ENCODE peak calls at places on chromosomes 5 and 9, in nine cellular contexts. I is GM23338, B is HCT116, S is MM.1S, C is PC-3, E is hepatocyte, N is SK-N-SH, K is neural progenitor cell, M is OCI-LY7. L is an unnamed sample.

GRCh38 chr9:121178676-121179372 is 22.8 kb downstream of the RAB14 start:
- DNase-seq in C (no peak), M (no peak), E (peak), N (no peak), I (no peak), B (no peak), S (no peak), K (no peak), L (no peak)

GRCh38 chr5:165497707-165498106 is 1992.3 kb downstream of the MAT2B start:
- DNase-seq in B (no peak), C (peak), K (peak), S (peak), N (peak), I (peak), E (peak), M (no peak), L (peak)

GRCh38 chr5:119816055-119816454 is 186.7 kb downstream of the FAM170A start:
- DNase-seq in K (no peak), N (no peak), B (no peak), M (no peak), C (no peak), E (no peak), I (no peak), S (no peak), L (no peak)

GRCh38 chr5:143374496-143375217 is 28.8 kb downstream of the NR3C1 start:
- DNase-seq in M (no peak), B (no peak), I (no peak), C (peak), S (no peak), K (no peak), E (no peak), N (no peak), L (peak)

GRCh38 chr5:154494036-154494435 is 16.0 kb upstream of the HAND1 start:
- DNase-seq in I (no peak), M (no peak), B (no peak), C (no peak), E (no peak), S (no peak), N (no peak), K (no peak), L (no peak)

GRCh38 chr9:136899196-136899595 is 12.9 kb downstream of the TRAF2 start:
- DNase-seq in B (no peak), E (no peak), M (no peak), C (no peak), S (peak), I (no peak), N (no peak), K (no peak), L (no peak)

GRCh38 chr9:132647806-132648205 is 22.0 kb downstream of the DDX31 start:
- DNase-seq in B (no peak), I (no peak), S (no peak), N (no peak), E (no peak), C (peak), K (no peak), M (no peak), L (no peak)

GRCh38 chr5:174729075-174729680 is 4.8 kb downstream of the MSX2 start:
- DNase-seq in S (no peak), E (no peak), B (no peak), N (no peak), C (no peak), I (peak), K (peak), M (no peak), L (no peak)

GRCh38 chr9:120757268-120757900 is 35.8 kb downstream of the FBXW2 start:
- DNase-seq in K (no peak), S (no peak), E (no peak), M (peak), C (no peak), I (no peak), N (no peak), B (no peak), L (no peak)

GRCh38 chr9:136187683-136188586 is 17.0 kb downstream of the LHX3 start:
- DNase-seq in I (peak), N (no peak), C (no peak), M (no peak), S (no peak), E (no peak), K (peak), B (no peak), L (no peak)

GRCh38 chr9:36151306-36152210 is 15.0 kb downstream of the GLIPR2 start:
- DNase-seq in B (no peak), S (peak), K (no peak), N (no peak), E (no peak), C (peak), M (peak), I (no peak), L (peak)

GRCh38 chr5:57383093-57383861 is 99.3 kb downstream of the ACTBL2 start:
- DNase-seq in N (peak), K (no peak), E (peak), B (peak), S (no peak), C (peak), M (peak), I (peak), L (peak)

GRCh38 chr9:115014438-115014837 is 84.0 kb upstream of the TNFSF8 start:
- DNase-seq in C (no peak), S (no peak), M (no peak), K (no peak), B (no peak), N (no peak), I (no peak), E (no peak), L (no peak)

GRCh38 chr5:89972901-89973300 is 436.7 kb downstream of the CETN3 start:
- DNase-seq in B (no peak), S (no peak), K (no peak), N (no peak), C (no peak), I (no peak), E (no peak), M (no peak), L (peak)

GRCh38 chr5:14723648-14724231 is 59.2 kb downstream of the OTULIN start:
- DNase-seq in M (no peak), C (no peak), N (no peak), S (no peak), E (no peak), I (no peak), B (no peak), K (no peak), L (peak)

GRCh38 chr9:127200106-127200862 is 64.3 kb upstream of the GARNL3 start:
- DNase-seq in C (no peak), S (no peak), E (no peak), K (no peak), I (no peak), B (no peak), N (no peak), M (no peak), L (no peak)

GRCh38 chr5:138949988-138950387 is 74.9 kb upstream of the LRRTM2 start:
- DNase-seq in C (no peak), B (no peak), E (no peak), S (no peak), N (peak), M (no peak), I (no peak), K (no peak), L (no peak)

GRCh38 chr9:5764130-5764868 is 68.6 kb downstream of the ERMP1 start:
- DNase-seq in S (peak), K (no peak), I (no peak), M (peak), N (no peak), B (no peak), C (no peak), E (no peak), L (no peak)

GRCh38 chr9:83401328-83401895 is 136.8 kb downstream of the FRMD3 start:
- DNase-seq in S (no peak), I (peak), B (no peak), E (no peak), M (no peak), C (no peak), K (peak), N (no peak), L (peak)

GRCh38 chr5:113378486-113378885 is 56.3 kb downstream of the TSSK1B start:
- DNase-seq in M (no peak), K (no peak), I (peak), B (no peak), C (no peak), N (no peak), S (no peak), E (no peak), L (no peak)

GRCh38 chr5:65570598-65571226 is 7.6 kb downstream of the PPWD1 start:
- DNase-seq in I (no peak), M (no peak), E (no peak), S (no peak), K (no peak), C (no peak), N (no peak), B (no peak), L (no peak)

GRCh38 chr9:85743290-85744128 is 1.8 kb upstream of the AGTPBP1 start:
- DNase-seq in S (no peak), C (peak), E (peak), I (peak), K (peak), M (no peak), N (no peak), B (peak), L (peak)

GRCh38 chr9:127973169-127974001 is 7.4 kb downstream of the EEIG1 start:
- DNase-seq in I (no peak), E (no peak), B (no peak), C (no peak), K (no peak), N (peak), M (no peak), S (no peak), L (no peak)

GRCh38 chr5:168793844-168794837 is 215.0 kb upstream of the PANK3 start:
- DNase-seq in M (no peak), S (no peak), C (no peak), K (no peak), B (no peak), N (no peak), I (no peak), E (peak), L (peak)
- TF ChIP-seq EZH2phosphoT487 in M (no peak), S (no peak), C (no peak), K (no peak), B (no peak), N (no peak), I (no peak), E (no peak), L (no peak)

GRCh38 chr5:27472000-27472763 is 433.8 kb upstream of the CDH9 start:
- DNase-seq in I (peak), M (no peak), K (peak), S (peak), B (no peak), C (no peak), E (peak), N (peak), L (peak)

GRCh38 chr5:27474395-27474794 is 436.0 kb upstream of the CDH9 start:
- DNase-seq in B (no peak), I (no peak), C (no peak), M (no peak), K (no peak), E (no peak), S (no peak), N (no peak), L (peak)

GRCh38 chr5:27474054-27474323 is 435.6 kb upstream of the CDH9 start:
- DNase-seq in K (no peak), E (no peak), I (no peak), B (no peak), C (no peak), N (no peak), M (no peak), S (no peak), L (peak)

GRCh38 chr5:27472875-27473274 is 434.5 kb upstream of the CDH9 start:
- DNase-seq in I (peak), K (peak), C (no peak), N (no peak), M (no peak), B (no peak), S (no peak), E (no peak), L (peak)

GRCh38 chr5:27473300-27474053 is 435.1 kb upstream of the CDH9 start:
- DNase-seq in M (no peak), B (no peak), C (no peak), E (no peak), K (peak), S (no peak), N (no peak), I (no peak), L (peak)
- H3K4me3 ChIP-seq in M (no peak), B (peak), C (no peak), E (peak), K (peak), S (no peak), N (peak), I (peak), L (peak)

GRCh38 chr5:148910216-148910615 is 83.8 kb downstream of the ADRB2 start:
- DNase-seq in N (no peak), I (no peak), S (no peak), K (no peak), C (no peak), B (no peak), M (no peak), E (no peak), L (no peak)
- H2AFZ ChIP-seq in N (no peak), I (no peak), S (no peak), K (no peak), C (peak), B (peak), M (no peak), E (no peak), L (peak)

DNA sequence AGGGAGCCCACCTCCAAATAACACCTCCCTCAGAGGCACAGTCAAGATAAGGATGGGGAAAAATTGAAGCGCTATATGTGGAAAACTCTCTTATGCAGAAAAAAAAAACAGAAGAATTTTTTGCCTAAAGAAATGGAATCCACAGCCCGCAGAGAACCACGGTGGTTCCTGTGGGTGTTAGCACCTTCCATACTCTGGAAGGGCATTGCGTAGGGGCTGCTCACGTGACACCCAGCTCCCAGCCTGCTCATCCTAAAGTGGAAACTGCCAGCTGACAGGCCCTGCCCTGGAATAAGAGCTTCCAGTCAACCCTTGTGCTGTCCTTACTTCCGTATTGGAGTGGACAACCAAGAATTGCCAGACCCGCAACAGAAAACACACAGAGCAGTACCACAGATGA is 142.5 kb downstream of the FSTL4 start:
- DNase-seq in I (no peak), E (no peak), N (no peak), C (no peak), B (no peak), M (no peak), K (no peak), S (no peak), L (no peak)
- TF ChIP-seq EZH2phosphoT487 in I (no peak), E (no peak), N (no peak), C (no peak), B (no peak), M (no peak), K (no peak), S (no peak), L (no peak)

GRCh38 chr5:137036630-137037029 is 462.5 kb downstream of the SPOCK1 start:
- DNase-seq in E (no peak), B (no peak), S (no peak), I (peak), N (no peak), C (no peak), M (no peak), K (peak), L (no peak)

GRCh38 chr5:137035480-137035878 is 463.6 kb downstream of the SPOCK1 start:
- DNase-seq in M (no peak), N (no peak), I (no peak), K (no peak), B (no peak), S (no peak), C (no peak), E (no peak), L (peak)

GRCh38 chr5:137034764-137035479 is 464.2 kb downstream of the SPOCK1 start:
- DNase-seq in S (no peak), C (no peak), I (no peak), N (no peak), E (no peak), B (no peak), K (peak), M (no peak), L (no peak)

GRCh38 chr5:137039939-137040515 is 459.1 kb downstream of the SPOCK1 start:
- DNase-seq in M (no peak), N (no peak), C (no peak), S (no peak), B (no peak), E (no peak), K (no peak), I (no peak), L (no peak)

DNA sequence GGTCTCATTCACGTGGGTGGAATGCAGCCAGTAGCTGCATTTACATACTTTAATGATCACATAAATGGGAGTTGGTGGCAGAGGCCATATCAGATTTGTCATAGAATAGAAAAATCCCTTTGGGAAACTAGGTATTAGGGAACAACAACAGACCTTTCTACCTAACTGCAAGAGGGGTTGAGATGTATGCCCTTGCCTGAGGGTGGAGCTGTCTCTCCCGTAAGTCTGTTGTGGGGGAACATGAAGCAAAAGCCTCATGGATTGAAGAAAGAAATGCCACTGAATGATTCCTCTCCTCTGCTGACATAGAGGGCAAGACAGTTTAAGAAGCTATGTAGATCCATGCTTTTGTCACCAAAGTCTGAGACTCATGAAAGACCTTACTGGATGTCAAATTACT is 461.3 kb downstream of the SPOCK1 start:
- DNase-seq in K (no peak), E (no peak), I (peak), N (no peak), C (no peak), S (no peak), B (no peak), M (no peak), L (no peak)
- H3K4me3 ChIP-seq in K (no peak), E (no peak), I (no peak), N (no peak), C (no peak), S (no peak), B (no peak), M (no peak), L (no peak)

L was measured in GM23248.